ENCODE peak calls at places on chromosomes 6 and 20, in nine cellular contexts. B is endothelial cell of umbilical vein; H is stimulated activated CD4-positive, alpha-beta T cell treated with anti-CD3 and anti-CD28 coated beads, Interleukin-15, amount 100 ng/mL, for 1 hour; Z is neural progenitor cell; C is pons; O is NCI-H1105; D is activated gamma-delta T cell; Q is sciatic nerve; A is left ventricle myocardium inferior. S is an unnamed sample.

GRCh38 chr20:44370639-44371218 is 15.2 kb downstream of the HNF4A start:
- DNase-seq in B (no peak), H (no peak), Z (no peak), C (no peak), O (no peak), D (no peak), Q (no peak), A (no peak), S (no peak)

GRCh38 chr6:44512868-44513641 is 125.5 kb downstream of the CDC5L start:
- DNase-seq in B (peak), H (no peak), Z (no peak), C (peak), O (no peak), D (no peak), Q (no peak), A (no peak), S (no peak)

GRCh38 chr20:63890201-63890576 is 4.7 kb upstream of the DNAJC5 start:
- DNase-seq in B (no peak), H (no peak), Z (no peak), C (no peak), O (no peak), D (no peak), Q (no peak), A (no peak), S (no peak)

GRCh38 chr6:48826884-48827701 is 636.0 kb downstream of the MMUT start:
- DNase-seq in B (peak), H (no peak), Z (no peak), C (no peak), O (no peak), D (no peak), Q (no peak), A (no peak), S (no peak)

GRCh38 chr6:29853245-29853644 is 25.6 kb downstream of the HLA-G start:
- DNase-seq in B (no peak), H (no peak), Z (no peak), C (no peak), O (no peak), D (no peak), Q (no peak), A (no peak), S (no peak)

GRCh38 chr20:14829897-14830296 is 492.5 kb upstream of the FLRT3 start:
- DNase-seq in B (no peak), H (no peak), Z (no peak), C (no peak), O (peak), D (no peak), Q (no peak), A (no peak), S (peak)

GRCh38 chr20:4509825-4510522 is 211.7 kb upstream of the PRND start:
- DNase-seq in B (no peak), H (no peak), Z (no peak), C (no peak), O (no peak), D (no peak), Q (no peak), A (no peak), S (no peak)

GRCh38 chr6:42010185-42010872 is 40.0 kb upstream of the TAF8 start:
- DNase-seq in B (peak), H (no peak), Z (peak), C (no peak), O (no peak), D (no peak), Q (no peak), A (no peak), S (no peak)

GRCh38 chr6:31836676-31837611 is 9.4 kb downstream of the HSPA1B start:
- DNase-seq in B (peak), H (no peak), Z (no peak), C (no peak), O (no peak), D (no peak), Q (no peak), A (no peak), S (no peak)

GRCh38 chr6:13273931-13274706 is 54.2 kb downstream of the TBC1D7 start:
- DNase-seq in B (no peak), H (peak), Z (no peak), C (peak), O (no peak), D (peak), Q (peak), A (no peak), S (no peak)

S was measured in NCI-H1092.